ENCODE peak calls at places on chromosomes 3 and 15, in eight cellular contexts. S, Y, L, U, Q, A, O and I are unnamed samples.

GRCh38 chr3:172607305-172608121 is 84.3 kb upstream of the TNFSF10 start:
- DNase-seq in A (peak), L (peak), U (no peak), O (peak), Q (no peak), S (no peak), Y (no peak), I (no peak)

GRCh38 chr3:62119139-62119538 is 254.2 kb downstream of the FEZF2 start:
- DNase-seq in Y (no peak), S (no peak), A (no peak), Q (no peak), L (no peak), U (no peak), O (peak), I (no peak)

GRCh38 chr3:128226794-128227399 is 73.6 kb downstream of the EEFSEC start:
- DNase-seq in A (no peak), Q (peak), U (no peak), L (peak), O (peak), Y (peak), S (peak), I (no peak)

GRCh38 chr3:187902938-187903337 is 157.7 kb upstream of the BCL6 start:
- DNase-seq in O (no peak), Y (no peak), U (no peak), L (no peak), Q (no peak), S (no peak), A (no peak), I (no peak)

GRCh38 chr3:25433868-25434267 is 5.8 kb downstream of the RARB start:
- DNase-seq in Y (no peak), Q (no peak), A (no peak), O (no peak), U (no peak), S (no peak), L (no peak), I (no peak)

GRCh38 chr15:85475711-85476110 is 95.3 kb downstream of the AKAP13 start:
- DNase-seq in S (no peak), O (no peak), L (no peak), A (no peak), Y (no peak), U (no peak), Q (no peak), I (no peak)

GRCh38 chr15:80660114-80660513 is 35.0 kb upstream of the ABHD17C start:
- DNase-seq in Q (no peak), O (peak), A (no peak), L (peak), Y (peak), U (peak), S (peak), I (no peak)

GRCh38 chr3:188562163-188562562 is 408.2 kb downstream of the LPP start:
- DNase-seq in L (no peak), U (no peak), Q (no peak), Y (no peak), O (no peak), A (no peak), S (no peak), I (no peak)

GRCh38 chr15:61155741-61156700 is 73.1 kb downstream of the RORA start:
- DNase-seq in Q (no peak), A (no peak), S (no peak), U (no peak), L (no peak), O (peak), Y (no peak), I (no peak)

GRCh38 chr15:75666823-75667501 is 19.2 kb downstream of the SNX33 start:
- DNase-seq in Y (peak), U (no peak), A (peak), L (peak), Q (no peak), S (peak), O (peak), I (no peak)

GRCh38 chr15:67135494-67135893 is 70.1 kb downstream of the SMAD3 start:
- DNase-seq in U (no peak), L (peak), A (no peak), S (no peak), Q (no peak), Y (no peak), O (peak), I (no peak)

GRCh38 chr3:123564056-123564455 is 20.8 kb downstream of the HACD2 start:
- DNase-seq in A (no peak), O (no peak), L (no peak), U (no peak), S (no peak), Q (no peak), Y (no peak), I (no peak)

GRCh38 chr3:66320390-66320789 is 99.6 kb downstream of the SLC25A26 start:
- DNase-seq in O (no peak), Q (no peak), Y (no peak), A (no peak), S (no peak), U (no peak), L (no peak), I (no peak)

GRCh38 chr3:37985637-37986320 is 4.8 kb upstream of the VILL start:
- DNase-seq in U (no peak), Q (no peak), Y (no peak), O (peak), A (no peak), L (no peak), S (no peak), I (no peak)

GRCh38 chr15:45829336-45830153 is 194.7 kb downstream of the SQOR start:
- DNase-seq in L (no peak), A (no peak), Q (no peak), O (no peak), Y (no peak), S (no peak), U (no peak), I (no peak)

GRCh38 chr3:58387650-58388546 is 45.7 kb downstream of the PDHB start:
- DNase-seq in L (no peak), A (no peak), Q (no peak), U (no peak), S (no peak), O (peak), Y (no peak), I (no peak)

GRCh38 chr3:149435936-149436885 is 38.3 kb upstream of the TM4SF4 start:
- DNase-seq in Y (no peak), L (no peak), Q (no peak), S (no peak), A (no peak), O (peak), U (no peak), I (no peak)

GRCh38 chr3:75171632-75172230 is 492.4 kb upstream of the FRG2C start:
- DNase-seq in Y (no peak), U (no peak), S (peak), Q (no peak), L (peak), O (peak), A (no peak), I (no peak)

GRCh38 chr3:128623762-128624176 is 26.8 kb downstream of the RPN1 start:
- DNase-seq in U (no peak), L (no peak), O (peak), Q (no peak), S (no peak), Y (no peak), A (no peak), I (no peak)

GRCh38 chr15:92624401-92624991 is 31.1 kb downstream of the FAM174B start:
- DNase-seq in S (no peak), A (no peak), Q (no peak), U (no peak), O (peak), L (no peak), Y (no peak), I (peak)